ENCODE peak calls at places on chromosomes 12 and 14, in four cellular contexts. X is naive thymus-derived CD8-positive, alpha-beta T cell; K is EL; I is effector CD4-positive, alpha-beta T cell. S is an unnamed sample.

GRCh38 chr12:65084579-65084978 is 36.5 kb downstream of the WIF1 start:
- DNase-seq in X (no peak), K (no peak), I (no peak), S (no peak)

GRCh38 chr14:102893452-102893851 is 29.0 kb upstream of the AMN start:
- DNase-seq in X (no peak), K (no peak), I (no peak), S (no peak)

GRCh38 chr14:103100281-103101121 is 6.0 kb downstream of the EXOC3L4 start:
- DNase-seq in X (no peak), K (no peak), I (no peak), S (no peak)

GRCh38 chr14:20632448-20632830 is 9.1 kb downstream of the OR6S1 start:
- DNase-seq in X (no peak), K (no peak), I (no peak), S (no peak)

GRCh38 chr12:131856366-131857097 is 28.3 kb downstream of the MMP17 start:
- DNase-seq in X (no peak), K (no peak), I (no peak), S (no peak)

GRCh38 chr12:6416596-6416995 is 28.2 kb upstream of the CD27 start:
- DNase-seq in X (no peak), K (no peak), I (no peak), S (no peak)

GRCh38 chr12:130920711-130921381 is 32.9 kb upstream of the ADGRD1 start:
- DNase-seq in X (no peak), K (peak), I (no peak), S (peak)

GRCh38 chr12:60487284-60487683 is 891.5 kb downstream of the SLC16A7 start:
- DNase-seq in X (no peak), K (no peak), I (no peak), S (no peak)

GRCh38 chr12:54217774-54218221 is 29.0 kb upstream of the SMUG1 start:
- DNase-seq in X (no peak), K (no peak), I (no peak), S (no peak)

GRCh38 chr12:128543971-128544370 is 277.0 kb downstream of the TMEM132C start:
- DNase-seq in X (no peak), K (no peak), I (no peak), S (no peak)

S was measured in Right ventricle myocardium superior.